ENCODE peak calls at places on chromosomes 16 and 17, in nine cellular contexts. R is IMR-90, D is tibial nerve, I is ascending aorta, K is A549, M is stomach, V is breast epithelium, Y is lower lobe of right lung, Z is aorta. U is an unnamed sample. For H3K9me3, the result is how much of the 10 kb centered on the place peaks cover.

GRCh38 chr17:38617967-38618760 is 12.4 kb upstream of the SRCIN1 start:
- DNase-seq in V (no peak), M (no peak), D (no peak), Y (no peak), K (no peak), I (no peak), R (no peak), Z (peak), U (no peak)

GRCh38 chr16:85310868-85311585 is 198.8 kb upstream of the CIBAR2 start:
- DNase-seq in V (no peak), I (no peak), M (no peak), K (no peak), Z (no peak), R (no peak), Y (no peak), D (no peak), U (no peak)

GRCh38 chr17:83194189-83194565 is 114.8 kb downstream of the METRNL start:
- DNase-seq in Y (peak), I (peak), R (no peak), M (no peak), K (no peak), V (peak), Z (peak), D (peak), U (no peak)

GRCh38 chr17:69643686-69644085 is 229.2 kb downstream of the MAP2K6 start:
- DNase-seq in K (no peak), Y (no peak), D (no peak), I (no peak), M (no peak), Z (no peak), V (no peak), R (no peak), U (no peak)

GRCh38 chr16:57711993-57712392 is 17.4 kb downstream of the DRC7 start:
- DNase-seq in R (no peak), Z (no peak), V (no peak), Y (no peak), I (no peak), M (no peak), D (no peak), K (no peak), U (no peak)

GRCh38 chr17:34637548-34638525 is 58.5 kb downstream of the TMEM132E start:
- DNase-seq in M (peak), D (peak), K (peak), V (peak), R (peak), Z (peak), Y (peak), I (no peak), U (peak)

GRCh38 chr17:34177642-34178041 is 77.4 kb upstream of the CCL2 start:
- DNase-seq in Z (no peak), V (no peak), Y (no peak), M (no peak), D (no peak), R (peak), K (no peak), I (no peak), U (no peak)

GRCh38 chr17:50871369-50871768 is 5.2 kb upstream of the TOB1 start:
- DNase-seq in R (no peak), Y (no peak), M (no peak), K (no peak), D (no peak), Z (no peak), V (no peak), I (no peak), U (no peak)

GRCh38 chr17:43701318-43701743 is 39.6 kb upstream of the MEOX1 start:
- DNase-seq in V (peak), M (no peak), Y (peak), K (no peak), D (no peak), R (peak), Z (no peak), I (no peak), U (no peak)

GRCh38 chr17:71176928-71177443 is 943.8 kb upstream of the SOX9 start:
- DNase-seq in V (no peak), D (no peak), M (no peak), Y (no peak), Z (no peak), K (no peak), R (no peak), I (no peak), U (no peak)

GRCh38 chr17:71170070-71170469 is 950.8 kb upstream of the SOX9 start:
- DNase-seq in Z (no peak), I (no peak), K (no peak), D (no peak), R (no peak), Y (no peak), V (no peak), M (no peak), U (no peak)

GRCh38 chr17:71176315-71176714 is 944.5 kb upstream of the SOX9 start:
- DNase-seq in M (no peak), V (no peak), I (no peak), R (no peak), D (no peak), Z (no peak), Y (no peak), K (no peak), U (no peak)

GRCh38 chr17:71171270-71171669 is 949.5 kb upstream of the SOX9 start:
- DNase-seq in D (no peak), Z (no peak), R (no peak), K (no peak), I (no peak), V (no peak), Y (no peak), M (no peak), U (no peak)

DNA sequence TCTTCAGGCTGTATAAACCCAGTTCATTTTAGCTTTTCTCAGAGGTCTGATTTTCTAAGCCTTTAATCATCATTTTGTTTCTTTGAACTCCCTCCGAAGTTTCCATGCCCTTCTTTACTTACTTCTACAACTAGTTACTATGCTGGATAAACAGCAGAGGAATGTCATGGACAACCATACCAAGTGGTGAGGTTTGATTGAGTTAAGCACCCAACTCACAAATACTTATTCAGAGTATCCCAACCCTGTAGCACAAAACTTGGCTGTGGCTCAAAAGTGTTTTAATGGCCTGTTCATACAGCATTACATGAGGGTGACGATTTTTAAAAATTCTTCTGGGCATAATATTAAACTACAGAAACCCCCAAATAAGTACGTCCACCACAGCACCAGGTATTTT is 946.9 kb upstream of the SOX9 start:
- DNase-seq in Y (no peak), V (no peak), M (no peak), K (no peak), D (no peak), Z (no peak), I (no peak), R (no peak), U (no peak)
- H3K9me3 ChIP-seq in Y (under half), V (under half), M (under half), K (under half), D (under half), Z (under half), I (under half), R (under half), U (under half)

GRCh38 chr17:60240290-60240689 is 90.5 kb downstream of the CA4 start:
- DNase-seq in V (no peak), K (no peak), I (no peak), D (no peak), Z (no peak), R (no peak), M (no peak), Y (no peak), U (no peak)
- H3K9me3 ChIP-seq in V (under half), K (under half), I (under half), D (under half), Z (under half), R (under half), M (under half), Y (under half), U (under half)

GRCh38 chr16:852451-853185 is 52.1 kb upstream of the GNG13 start:
- DNase-seq in Z (no peak), D (no peak), Y (no peak), M (no peak), V (no peak), K (no peak), R (no peak), I (no peak), U (no peak)

GRCh38 chr16:851209-851810 is 50.8 kb upstream of the GNG13 start:
- DNase-seq in I (no peak), K (no peak), D (no peak), V (no peak), Z (no peak), R (no peak), M (no peak), Y (no peak), U (no peak)

GRCh38 chr16:850668-851067 is 50.1 kb upstream of the GNG13 start:
- DNase-seq in D (no peak), Z (no peak), K (no peak), Y (no peak), R (no peak), M (no peak), I (no peak), V (no peak), U (no peak)

GRCh38 chr16:853306-853705 is 52.8 kb upstream of the GNG13 start:
- DNase-seq in Y (no peak), M (no peak), R (no peak), Z (no peak), I (no peak), K (no peak), D (no peak), V (no peak), U (no peak)

DNA sequence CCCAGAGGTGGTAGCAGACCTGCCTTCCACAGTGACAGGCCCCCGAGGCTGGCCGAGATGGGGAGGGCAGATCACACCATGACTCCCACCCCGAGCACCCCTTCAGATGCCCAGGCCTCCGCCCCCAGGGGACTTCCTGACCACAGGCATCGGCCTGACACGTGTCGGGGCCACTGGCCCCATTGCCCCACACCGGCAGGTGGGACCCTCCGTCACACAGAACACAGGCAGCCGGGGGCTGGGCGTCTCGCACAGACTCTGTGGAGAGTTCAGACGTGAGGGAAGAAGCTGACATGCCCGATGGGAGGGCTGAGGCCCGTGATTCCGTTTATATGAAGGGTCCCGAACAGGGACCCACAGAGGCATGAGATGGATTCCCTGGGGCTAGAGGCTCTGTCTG is 51.3 kb upstream of the GNG13 start:
- DNase-seq in M (no peak), Y (no peak), R (no peak), Z (no peak), K (no peak), D (no peak), V (no peak), I (no peak), U (no peak)
- H3K9me3 ChIP-seq in M (under half), Y (under half), R (under half), Z (under half), K (under half), D (under half), V (under half), I (under half), U (under half)

GRCh38 chr17:16552637-16553045 is 16.4 kb downstream of the ZNF287 start:
- DNase-seq in V (no peak), Y (no peak), D (no peak), K (peak), I (no peak), R (no peak), Z (no peak), M (no peak), U (no peak)

GRCh38 chr17:16551878-16552636 is 16.9 kb downstream of the ZNF287 start:
- DNase-seq in Z (no peak), D (no peak), I (no peak), R (no peak), Y (no peak), M (no peak), K (peak), V (no peak), U (no peak)
- H3K9me3 ChIP-seq in Z (under half), D (half or more), I (half or more), R (half or more), Y (half or more), M (under half), K (half or more), V (half or more), U (half or more)

GRCh38 chr17:28076138-28076537 is 33.7 kb downstream of the NLK start:
- DNase-seq in V (no peak), Z (no peak), M (no peak), Y (no peak), K (no peak), I (no peak), R (no peak), D (no peak), U (no peak)
- H3K9me3 ChIP-seq in V (under half), Z (under half), M (under half), Y (under half), K (under half), I (under half), R (under half), D (under half), U (under half)

GRCh38 chr17:52482271-52482670 is 323.8 kb upstream of the CA10 start:
- DNase-seq in K (no peak), I (no peak), Y (no peak), R (no peak), D (no peak), Z (no peak), M (no peak), V (no peak), U (no peak)
- H3K9me3 ChIP-seq in K (under half), I (under half), Y (under half), R (under half), D (under half), Z (under half), M (under half), V (under half), U (under half)

GRCh38 chr16:3920206-3920605 is 39.7 kb upstream of the CREBBP start:
- DNase-seq in I (no peak), K (no peak), D (no peak), R (no peak), M (no peak), Z (no peak), Y (peak), V (no peak), U (no peak)

GRCh38 chr16:3919413-3919812 is 38.9 kb upstream of the CREBBP start:
- DNase-seq in V (no peak), M (no peak), I (no peak), R (no peak), Z (peak), K (no peak), Y (no peak), D (no peak), U (no peak)

GRCh38 chr16:3922241-3922640 is 41.7 kb upstream of the CREBBP start:
- DNase-seq in M (no peak), R (no peak), Z (no peak), V (no peak), K (no peak), D (no peak), I (no peak), Y (peak), U (no peak)

DNA sequence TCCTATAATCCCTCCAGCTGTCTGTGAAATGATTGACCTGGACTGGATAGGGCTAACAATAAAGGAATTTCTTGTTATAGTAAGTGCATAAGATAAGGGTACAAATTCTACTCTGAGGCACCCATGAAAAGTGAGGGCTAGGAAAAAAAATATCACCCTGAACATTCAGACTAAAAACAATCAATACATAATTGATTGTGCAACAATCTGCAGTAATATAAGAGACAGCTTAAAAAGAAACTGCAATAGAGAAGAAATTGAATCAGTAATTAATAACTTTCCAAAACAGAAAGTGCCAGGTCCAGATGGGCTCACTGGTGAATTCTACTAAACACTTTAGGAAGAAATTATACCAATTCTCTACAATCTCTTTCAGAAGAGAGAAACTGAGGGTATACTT is 44.2 kb upstream of the CREBBP start:
- DNase-seq in Y (no peak), V (no peak), I (no peak), D (no peak), Z (no peak), R (no peak), K (no peak), M (no peak), U (no peak)
- H3K9me3 ChIP-seq in Y (under half), V (under half), I (under half), D (under half), Z (under half), R (under half), K (under half), M (under half), U (under half)

GRCh38 chr16:35325936-35326335 is 1866.5 kb downstream of the TP53TG3F start:
- DNase-seq in D (no peak), R (no peak), Y (no peak), M (no peak), K (no peak), Z (no peak), I (no peak), V (no peak), U (no peak)
- H3K9me3 ChIP-seq in D (under half), R (under half), Y (under half), M (under half), K (under half), Z (under half), I (under half), V (under half), U (under half)

U was measured in T-helper 17 cell.